ENCODE peak calls at places on chromosomes 6 and 20, in four cellular contexts. Z, A, K and M are unnamed samples.

GRCh38 chr6:37943436-37944058 is 124.0 kb downstream of the ZFAND3 start:
- DNase-seq in Z (no peak), A (no peak), K (no peak), M (no peak)

GRCh38 chr6:156866181-156866862 is 89.1 kb downstream of the ARID1B start:
- DNase-seq in Z (peak), A (no peak), K (peak), M (no peak)

GRCh38 chr6:33198853-33199436 is 1.5 kb downstream of the RXRB start:
- DNase-seq in Z (no peak), A (no peak), K (no peak), M (no peak)

GRCh38 chr6:751765-752164 is 58.8 kb upstream of the EXOC2 start:
- DNase-seq in Z (no peak), A (no peak), K (no peak), M (no peak)

GRCh38 chr6:28515676-28516075 is at the start of gene GPX6:
- DNase-seq in Z (no peak), A (no peak), K (no peak), M (no peak)

GRCh38 chr6:35124356-35124755 is 16.8 kb downstream of the TCP11 start:
- DNase-seq in Z (no peak), A (no peak), K (no peak), M (no peak)

GRCh38 chr6:8187209-8187608 is 84.9 kb upstream of the EEF1E1 start:
- DNase-seq in Z (no peak), A (no peak), K (no peak), M (no peak)

GRCh38 chr20:4130404-4131189 is 115.2 kb upstream of the RNF24 start:
- DNase-seq in Z (peak), A (no peak), K (no peak), M (peak)

GRCh38 chr20:22601361-22602141 is 17.2 kb upstream of the FOXA2 start:
- DNase-seq in Z (peak), A (no peak), K (peak), M (no peak)

GRCh38 chr6:158017621-158018369 is 36.1 kb downstream of the SYNJ2 start:
- DNase-seq in Z (no peak), A (no peak), K (no peak), M (no peak)

GRCh38 chr6:3455121-3455489 is 1.7 kb downstream of the SLC22A23 start:
- DNase-seq in Z (peak), A (peak), K (no peak), M (no peak)

GRCh38 chr6:159700970-159701369 is 7.9 kb upstream of the SOD2 start:
- DNase-seq in Z (no peak), A (no peak), K (no peak), M (no peak)
- H3K27ac ChIP-seq in Z (peak), A (no peak), K (no peak), M (peak)

GRCh38 chr6:105607624-105608392 is 204.9 kb upstream of the PREP start:
- DNase-seq in Z (no peak), A (no peak), K (peak), M (no peak)
- H3K27ac ChIP-seq in Z (peak), A (no peak), K (no peak), M (peak)

GRCh38 chr6:54689620-54690019 is 157.0 kb upstream of the FAM83B start:
- DNase-seq in Z (no peak), A (no peak), K (peak), M (no peak)

GRCh38 chr6:54694928-54695532 is 151.5 kb upstream of the FAM83B start:
- DNase-seq in Z (peak), A (no peak), K (no peak), M (no peak)

GRCh38 chr6:54695815-54696214 is 150.8 kb upstream of the FAM83B start:
- DNase-seq in Z (no peak), A (no peak), K (no peak), M (no peak)

DNA sequence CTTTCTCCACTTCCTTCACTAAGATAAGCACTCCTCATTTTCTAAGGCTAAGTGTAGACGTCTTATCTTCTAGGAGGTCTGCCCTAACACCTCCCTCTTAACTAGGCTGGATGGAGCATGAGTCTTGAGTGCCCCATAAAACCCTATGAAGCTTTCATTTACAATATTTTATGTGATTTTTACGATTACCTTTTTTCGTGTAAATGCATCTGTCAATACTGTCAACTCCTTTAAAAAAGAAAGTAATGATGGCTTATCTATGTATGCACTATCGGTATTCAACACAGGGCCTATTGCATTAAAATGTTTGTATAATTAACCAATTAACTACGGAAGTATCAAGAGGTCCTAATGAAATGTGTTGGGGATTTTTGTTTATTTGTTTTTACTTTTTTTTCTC is 156.0 kb upstream of the FAM83B start:
- DNase-seq in Z (no peak), A (no peak), K (peak), M (no peak)
- H3K27ac ChIP-seq in Z (no peak), A (no peak), K (no peak), M (no peak)

DNA sequence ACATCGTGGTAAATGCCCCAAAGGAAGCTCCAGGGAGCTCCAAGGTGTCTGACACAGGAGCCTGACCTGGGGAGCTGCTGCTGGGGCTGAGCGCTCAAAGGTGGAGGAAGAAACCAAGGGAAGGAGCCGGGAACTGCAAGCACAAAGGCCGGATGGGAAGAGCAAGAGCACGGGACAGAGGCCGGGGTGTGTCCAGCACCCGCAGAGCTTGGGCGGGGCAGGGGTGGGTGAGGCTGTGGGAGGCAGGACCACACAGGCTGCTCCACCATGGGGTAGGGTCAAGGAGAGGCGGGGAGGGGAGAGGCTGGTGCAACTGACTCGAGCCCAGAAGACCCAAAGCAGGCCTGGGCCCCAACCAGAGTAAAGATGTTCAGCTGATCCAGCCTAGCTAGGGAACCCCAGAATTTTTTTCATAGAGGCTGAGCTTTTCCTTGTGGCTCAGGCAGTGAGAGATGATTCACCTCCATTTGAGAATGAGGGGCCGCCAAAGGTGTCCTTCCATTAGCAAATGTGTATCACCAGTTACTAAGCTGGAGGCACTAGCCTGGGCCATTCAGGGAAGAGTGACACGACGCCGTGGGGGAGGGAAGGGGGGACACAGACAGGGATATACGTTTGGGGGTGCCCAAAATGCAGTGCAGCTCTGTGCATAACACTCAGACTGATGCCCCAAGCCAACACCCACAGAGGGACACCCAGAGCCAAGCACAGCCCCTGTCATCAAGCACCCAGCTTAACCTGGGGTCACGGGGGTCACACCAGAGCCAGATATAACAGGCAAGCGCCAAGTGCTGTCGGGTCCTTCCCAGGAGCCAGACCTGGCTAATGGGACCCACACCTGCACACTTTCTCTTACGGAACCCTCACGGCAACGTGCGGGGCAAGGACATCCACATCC is 21.3 kb upstream of the TLDC2 start:
- DNase-seq in Z (no peak), A (no peak), K (no peak), M (no peak)
- H3K27ac ChIP-seq in Z (no peak), A (no peak), K (no peak), M (peak)

DNA sequence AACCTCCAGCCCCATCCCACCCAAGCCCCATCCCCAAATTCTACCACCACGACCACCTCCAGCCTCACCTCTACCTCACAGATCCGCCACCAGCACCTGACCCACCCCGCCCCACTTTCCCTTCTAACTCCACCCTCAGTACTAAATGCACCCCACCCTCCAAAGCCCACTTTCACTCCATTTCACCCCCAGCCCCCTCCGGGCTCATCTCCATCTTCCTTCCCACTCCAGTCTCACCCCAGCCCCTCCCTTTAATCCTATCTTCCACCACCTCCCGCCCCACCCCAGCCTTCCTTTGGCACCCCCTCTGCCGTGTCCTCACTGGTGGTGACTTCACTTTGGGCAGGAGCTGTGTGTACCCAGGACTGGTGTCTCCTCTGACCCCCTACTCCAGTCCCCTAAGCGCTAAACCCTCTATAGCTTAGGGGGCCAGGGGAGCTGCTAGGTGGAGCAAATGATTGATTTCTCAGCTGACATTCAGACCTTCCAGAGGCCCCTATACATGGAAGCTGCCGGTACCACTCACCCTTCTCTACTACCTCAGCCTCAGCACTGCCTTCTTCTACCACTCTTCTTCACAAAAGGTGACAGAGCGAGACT is 2.8 kb upstream of the NSFL1C start:
- DNase-seq in Z (no peak), A (no peak), K (no peak), M (no peak)
- H3K27ac ChIP-seq in Z (peak), A (no peak), K (no peak), M (peak)

DNA sequence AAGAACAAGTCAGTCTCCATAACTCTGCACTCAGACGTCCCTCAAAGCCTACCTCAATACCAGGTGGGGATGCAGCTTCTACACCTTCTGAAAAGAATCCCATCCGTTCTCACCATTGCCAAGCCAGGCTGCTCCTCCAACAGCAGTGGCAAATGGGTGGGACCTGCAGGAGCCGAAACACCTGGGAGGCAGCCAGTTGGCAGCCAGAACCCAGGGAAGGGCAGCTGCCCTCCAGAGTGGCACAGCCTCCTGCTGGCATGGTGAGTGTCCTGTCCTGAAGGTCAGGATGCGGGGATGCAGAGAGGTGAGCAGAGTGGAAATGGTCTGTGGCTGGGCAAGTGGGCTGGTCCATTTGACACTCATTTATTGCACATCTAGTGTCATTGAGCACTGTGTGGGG is 210.6 kb upstream of the CDH4 start:
- DNase-seq in Z (no peak), A (no peak), K (no peak), M (no peak)
- H3K27ac ChIP-seq in Z (no peak), A (no peak), K (no peak), M (no peak)